ENCODE peak calls at places on chromosomes 5 and 9, in nine cellular contexts. Z, A, G, P, C, I, W, J and V are unnamed samples.

GRCh38 chr5:4938941-4939546 is 201.1 kb upstream of the ADAMTS16 start:
- DNase-seq in Z (no peak), A (no peak), G (no peak), P (no peak), C (no peak), I (no peak), W (no peak), J (no peak), V (no peak)

GRCh38 chr5:3394046-3394597 is 201.5 kb upstream of the IRX1 start:
- DNase-seq in Z (no peak), A (no peak), G (no peak), P (no peak), C (no peak), I (no peak), W (no peak), J (peak), V (no peak)

GRCh38 chr5:152606739-152607138 is 201.7 kb upstream of the NMUR2 start:
- DNase-seq in Z (no peak), A (no peak), G (no peak), P (no peak), C (no peak), I (no peak), W (no peak), J (no peak), V (no peak)

GRCh38 chr5:58629190-58630159 is 46.6 kb downstream of the RAB3C start:
- DNase-seq in Z (no peak), A (no peak), G (no peak), P (no peak), C (no peak), I (no peak), W (no peak), J (no peak), V (no peak)

GRCh38 chr5:149916317-149917072 is 28.1 kb downstream of the PDE6A start:
- DNase-seq in Z (no peak), A (no peak), G (no peak), P (no peak), C (no peak), I (no peak), W (no peak), J (no peak), V (no peak)

GRCh38 chr5:92207156-92207555 is 824.0 kb upstream of the ARRDC3 start:
- DNase-seq in Z (no peak), A (no peak), G (no peak), P (no peak), C (no peak), I (no peak), W (no peak), J (no peak), V (no peak)

GRCh38 chr5:26553079-26553478 is 485.3 kb downstream of the CDH9 start:
- DNase-seq in Z (no peak), A (no peak), G (no peak), P (peak), C (peak), I (peak), W (no peak), J (peak), V (peak)

GRCh38 chr9:93212409-93212808 is 28.5 kb downstream of the WNK2 start:
- DNase-seq in Z (no peak), A (no peak), G (no peak), P (no peak), C (no peak), I (no peak), W (no peak), J (no peak), V (no peak)

GRCh38 chr5:157651623-157652376 is 438 bp downstream of the SOX30 start:
- DNase-seq in Z (peak), A (peak), G (peak), P (no peak), C (no peak), I (peak), W (peak), J (no peak), V (no peak)

GRCh38 chr5:83608122-83608521 is 112.5 kb downstream of the HAPLN1 start:
- DNase-seq in Z (no peak), A (no peak), G (no peak), P (peak), C (peak), I (peak), W (no peak), J (peak), V (peak)

GRCh38 chr5:72465601-72466563 is 41.3 kb downstream of the ZNF366 start:
- DNase-seq in Z (no peak), A (no peak), G (no peak), P (peak), C (peak), I (peak), W (no peak), J (no peak), V (no peak)

GRCh38 chr5:76199321-76200318 is 116.4 kb downstream of the SV2C start:
- DNase-seq in Z (no peak), A (no peak), G (no peak), P (no peak), C (no peak), I (no peak), W (no peak), J (no peak), V (no peak)

GRCh38 chr9:71518045-71518888 is 250.0 kb downstream of the CEMIP2 start:
- DNase-seq in Z (no peak), A (no peak), G (no peak), P (no peak), C (no peak), I (no peak), W (no peak), J (no peak), V (peak)

GRCh38 chr9:12368569-12368968 is 324.6 kb upstream of the TYRP1 start:
- DNase-seq in Z (no peak), A (no peak), G (no peak), P (no peak), C (no peak), I (no peak), W (no peak), J (no peak), V (no peak)